ENCODE peak calls at places on chromosome 20, in ten cellular contexts. X, U, T, Y, Z, P, B, J, W and F are unnamed samples. For H3K4me1, the result is how much of the 10 kb centered on the place peaks cover.

GRCh38 chr20:5395932-5396727 is 79.4 kb upstream of the PROKR2 start:
- DNase-seq in X (peak), U (no peak), T (no peak), Y (no peak), Z (no peak), P (no peak), B (no peak), J (no peak), W (no peak), F (no peak)

GRCh38 chr20:3248167-3248992 is 9.4 kb upstream of the SLC4A11 start:
- DNase-seq in X (peak), U (peak), T (peak), Y (peak), Z (no peak), P (no peak), B (no peak), J (no peak), W (no peak), F (peak)

GRCh38 chr20:35252037-35252461 is 25.6 kb downstream of the MMP24 start:
- DNase-seq in X (no peak), U (no peak), T (no peak), Y (no peak), Z (no peak), P (peak), B (peak), J (no peak), W (no peak), F (no peak)

GRCh38 chr20:11214281-11214680 is 540.5 kb upstream of the JAG1 start:
- DNase-seq in X (no peak), U (no peak), T (no peak), Y (no peak), Z (no peak), P (no peak), B (no peak), J (no peak), W (no peak), F (no peak)

GRCh38 chr20:14207591-14207990 is 129.8 kb downstream of the FLRT3 start:
- DNase-seq in X (no peak), U (no peak), T (no peak), Y (no peak), Z (no peak), P (no peak), B (no peak), J (no peak), W (no peak), F (no peak)

GRCh38 chr20:58557713-58558335 is 42.6 kb upstream of the APCDD1L start:
- DNase-seq in X (no peak), U (no peak), T (no peak), Y (no peak), Z (no peak), P (no peak), B (no peak), J (no peak), W (peak), F (no peak)

GRCh38 chr20:58019027-58019849 is 209.2 kb downstream of the ANKRD60 start:
- DNase-seq in X (peak), U (no peak), T (no peak), Y (no peak), Z (no peak), P (no peak), B (no peak), J (no peak), W (no peak), F (no peak)

GRCh38 chr20:15854871-15855270 is 718.4 kb downstream of the KIF16B start:
- DNase-seq in X (no peak), U (no peak), T (no peak), Y (no peak), Z (no peak), P (no peak), B (no peak), J (no peak), W (no peak), F (no peak)

GRCh38 chr20:41405436-41405835 is 38.8 kb upstream of the EMILIN3 start:
- DNase-seq in X (no peak), U (no peak), T (no peak), Y (peak), Z (no peak), P (no peak), B (no peak), J (no peak), W (no peak), F (no peak)

GRCh38 chr20:46176744-46177378 is 58.7 kb downstream of the CD40 start:
- DNase-seq in X (no peak), U (no peak), T (no peak), Y (no peak), Z (no peak), P (no peak), B (no peak), J (no peak), W (no peak), F (no peak)

GRCh38 chr20:56381501-56381900 is 10.5 kb downstream of the AURKA start:
- DNase-seq in X (no peak), U (no peak), T (no peak), Y (no peak), Z (no peak), P (no peak), B (no peak), J (no peak), W (no peak), F (no peak)

GRCh38 chr20:56382696-56383095 is 9.3 kb downstream of the AURKA start:
- DNase-seq in X (no peak), U (no peak), T (no peak), Y (no peak), Z (no peak), P (no peak), B (no peak), J (no peak), W (no peak), F (no peak)

GRCh38 chr20:56385130-56385529 is 6.9 kb downstream of the AURKA start:
- DNase-seq in X (no peak), U (no peak), T (no peak), Y (no peak), Z (no peak), P (no peak), B (no peak), J (no peak), W (no peak), F (no peak)

GRCh38 chr20:56386219-56386618 is 5.8 kb downstream of the AURKA start:
- DNase-seq in X (no peak), U (no peak), T (no peak), Y (no peak), Z (no peak), P (no peak), B (no peak), J (no peak), W (no peak), F (no peak)

DNA sequence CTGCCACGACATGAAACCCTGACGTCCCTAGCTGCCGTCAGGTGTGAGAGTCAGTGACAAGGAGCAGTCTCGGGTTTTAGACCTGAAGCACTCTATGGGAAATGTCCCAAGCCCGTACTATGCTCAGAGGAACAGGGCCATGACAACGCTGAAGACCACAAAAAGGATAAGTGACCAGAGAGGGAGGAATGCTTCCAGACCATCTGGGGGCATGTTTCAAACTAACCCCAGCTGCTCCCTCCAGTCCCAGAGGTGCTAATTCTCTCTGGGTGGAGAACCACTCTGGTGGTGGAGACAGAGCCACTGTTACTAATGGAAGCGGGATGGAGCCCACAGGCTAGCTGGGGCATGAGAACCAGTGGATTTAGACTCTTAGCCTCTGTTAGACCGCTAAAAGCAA is 8.7 kb downstream of the AURKA start:
- DNase-seq in X (no peak), U (no peak), T (no peak), Y (no peak), Z (no peak), P (no peak), B (no peak), J (no peak), W (no peak), F (no peak)
- H3K4me3 ChIP-seq in X (no peak), U (no peak), T (no peak), Y (no peak), Z (no peak), P (no peak), B (no peak), J (no peak), W (no peak), F (no peak)

DNA sequence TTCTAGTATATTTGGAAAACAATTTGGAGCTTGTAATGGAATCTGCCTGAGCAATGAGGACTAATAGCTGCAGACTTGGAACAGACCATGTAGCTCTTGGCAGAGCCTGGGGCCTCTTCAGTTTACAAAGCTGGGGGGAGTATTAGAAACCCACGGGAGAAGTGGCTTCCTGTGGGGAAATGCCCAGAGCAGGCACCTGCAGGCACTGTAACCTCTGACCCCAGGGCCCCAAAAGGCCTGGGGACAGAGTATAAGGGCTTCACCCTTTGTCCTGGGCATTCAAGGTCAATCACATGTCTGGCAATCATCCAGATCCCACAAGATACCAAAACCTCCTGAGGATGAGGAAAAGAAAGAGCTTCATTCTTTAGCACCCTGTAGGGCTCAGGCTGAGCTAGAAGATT is 19.4 kb downstream of the PKIG start:
- DNase-seq in X (peak), U (no peak), T (peak), Y (peak), Z (no peak), P (no peak), B (no peak), J (no peak), W (peak), F (peak)
- H3K4me1 ChIP-seq in X (under half), U (under half), T (under half), Y (half or more), Z (under half), P (under half), B (under half), J (under half), W (half or more), F (under half)

GRCh38 chr20:17558154-17558940 is 11.5 kb upstream of the DSTN start:
- DNase-seq in X (peak), U (peak), T (peak), Y (peak), Z (no peak), P (no peak), B (no peak), J (no peak), W (peak), F (peak)
- H3K4me3 ChIP-seq in X (peak), U (no peak), T (no peak), Y (no peak), Z (no peak), P (no peak), B (no peak), J (no peak), W (peak), F (no peak)

GRCh38 chr20:49674383-49675352 is 39.0 kb downstream of the B4GALT5 start:
- DNase-seq in X (peak), U (no peak), T (peak), Y (no peak), Z (no peak), P (no peak), B (no peak), J (no peak), W (no peak), F (no peak)

GRCh38 chr20:49676581-49677291 is 36.9 kb downstream of the B4GALT5 start:
- DNase-seq in X (peak), U (no peak), T (no peak), Y (no peak), Z (no peak), P (peak), B (no peak), J (no peak), W (no peak), F (no peak)

GRCh38 chr20:49680475-49680874 is 33.2 kb downstream of the B4GALT5 start:
- DNase-seq in X (no peak), U (no peak), T (no peak), Y (no peak), Z (no peak), P (no peak), B (no peak), J (no peak), W (no peak), F (no peak)

GRCh38 chr20:49675368-49676151 is 38.1 kb downstream of the B4GALT5 start:
- DNase-seq in X (peak), U (no peak), T (peak), Y (no peak), Z (no peak), P (peak), B (no peak), J (no peak), W (no peak), F (no peak)

DNA sequence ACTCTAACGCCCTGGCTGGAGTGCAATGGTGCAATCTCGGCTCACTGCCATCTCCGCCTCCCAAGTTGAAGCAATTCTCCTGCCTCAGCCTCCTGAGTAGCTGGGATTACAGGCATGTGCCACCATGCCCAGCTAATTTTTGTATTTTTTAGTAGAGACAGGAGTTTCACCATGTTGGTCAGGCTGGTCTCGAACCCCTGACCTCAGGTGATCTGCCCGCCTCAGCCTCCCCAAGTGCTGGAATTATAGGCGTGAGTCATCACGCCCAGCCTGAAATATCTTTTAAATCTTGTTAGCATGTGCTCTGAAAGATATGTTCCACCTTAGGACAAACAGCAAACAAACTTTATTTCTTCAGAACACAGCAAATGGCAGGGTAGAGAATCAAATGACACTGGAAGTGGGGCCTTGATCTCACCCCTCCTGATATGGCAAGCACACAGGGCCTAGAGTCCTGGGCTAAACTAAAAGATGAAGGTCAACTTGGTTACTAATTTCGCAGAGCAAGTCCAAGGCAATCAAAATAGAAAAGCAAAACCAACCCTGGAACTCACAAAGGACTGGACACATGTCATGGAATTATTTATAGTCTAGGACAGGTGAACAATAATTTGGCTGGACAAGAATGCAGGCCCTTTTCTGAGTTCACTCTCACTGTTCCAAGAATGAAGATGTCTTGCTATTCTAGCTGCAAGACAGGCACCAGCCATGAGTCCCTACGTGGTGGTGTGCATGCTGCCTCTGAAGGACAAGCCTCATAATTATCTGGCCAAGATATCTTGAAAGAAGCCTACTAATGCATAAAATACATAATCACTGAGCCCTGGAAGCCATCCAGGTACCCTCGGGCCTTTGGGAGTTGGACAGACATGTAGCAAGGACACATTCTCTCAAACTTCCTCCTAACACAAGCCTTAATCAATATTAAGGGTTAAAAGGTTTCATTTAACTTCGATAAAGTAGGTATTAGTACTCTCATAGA is 35.6 kb downstream of the B4GALT5 start:
- DNase-seq in X (no peak), U (no peak), T (no peak), Y (no peak), Z (no peak), P (no peak), B (no peak), J (no peak), W (no peak), F (no peak)
- H3K4me1 ChIP-seq in X (under half), U (under half), T (half or more), Y (half or more), Z (half or more), P (half or more), B (under half), J (under half), W (under half), F (half or more)

DNA sequence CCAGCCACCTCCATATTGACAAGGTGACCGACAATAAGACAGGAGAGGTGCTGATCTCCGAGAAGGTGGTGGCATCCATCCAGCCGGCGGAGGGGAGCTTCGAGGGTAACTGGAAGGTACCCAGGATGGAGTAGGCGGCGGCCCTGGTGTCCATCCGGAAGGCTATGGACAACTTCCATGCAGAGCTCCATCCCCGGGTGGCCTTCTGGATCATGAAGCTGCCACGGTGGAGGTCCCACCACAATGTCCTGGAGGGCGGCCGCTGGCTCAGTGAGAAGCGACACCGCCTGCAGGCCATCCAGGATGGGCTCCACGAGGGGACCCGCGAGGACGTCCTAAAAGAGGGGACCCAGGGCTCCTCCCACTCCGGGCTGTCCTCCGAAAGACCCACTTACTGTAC is 17.0 kb downstream of the DEFB115 start:
- DNase-seq in X (no peak), U (no peak), T (no peak), Y (no peak), Z (no peak), P (no peak), B (no peak), J (no peak), W (no peak), F (no peak)
- H3K4me3 ChIP-seq in X (no peak), U (no peak), T (no peak), Y (no peak), Z (no peak), P (no peak), B (no peak), J (no peak), W (no peak), F (no peak)

GRCh38 chr20:63533388-63533787 is 3.8 kb downstream of the PTK6 start:
- DNase-seq in X (no peak), U (no peak), T (no peak), Y (no peak), Z (peak), P (no peak), B (no peak), J (no peak), W (no peak), F (no peak)

GRCh38 chr20:63534831-63535651 is 2.1 kb downstream of the PTK6 start:
- DNase-seq in X (no peak), U (no peak), T (no peak), Y (peak), Z (no peak), P (no peak), B (no peak), J (no peak), W (no peak), F (peak)

GRCh38 chr20:63533871-63534393 is 3.2 kb downstream of the PTK6 start:
- DNase-seq in X (no peak), U (peak), T (no peak), Y (peak), Z (peak), P (no peak), B (no peak), J (no peak), W (no peak), F (no peak)

GRCh38 chr20:63532449-63532971 is 4.7 kb downstream of the PTK6 start:
- DNase-seq in X (no peak), U (no peak), T (no peak), Y (no peak), Z (no peak), P (no peak), B (no peak), J (no peak), W (no peak), F (no peak)

GRCh38 chr20:63534427-63534830 is 2.7 kb downstream of the PTK6 start:
- DNase-seq in X (no peak), U (peak), T (no peak), Y (no peak), Z (no peak), P (no peak), B (no peak), J (no peak), W (no peak), F (no peak)
- H3K4me1 ChIP-seq in X (under half), U (under half), T (under half), Y (under half), Z (under half), P (under half), B (under half), J (under half), W (under half), F (under half)